ENCODE peak calls at places on chromosome 6, in five cellular contexts. U is body of pancreas, W is tibial nerve, T is K562, O is cardiac muscle cell. Q is an unnamed sample. For H3K9me3, the result is how much of the 10 kb centered on the place peaks cover.

GRCh38 chr6:130129781-130130246 is 92.9 kb downstream of the SAMD3 start:
- DNase-seq in U (no peak), W (no peak), O (no peak), T (no peak), Q (no peak)

GRCh38 chr6:2622683-2623082 is 128.0 kb downstream of the MYLK4 start:
- DNase-seq in T (peak), O (no peak), U (no peak), W (no peak), Q (no peak)

GRCh38 chr6:111823831-111824607 is 49.2 kb downstream of the FYN start:
- DNase-seq in T (no peak), W (peak), U (no peak), O (no peak), Q (no peak)

GRCh38 chr6:127291495-127291894 is 24.8 kb downstream of the RNF146 start:
- DNase-seq in U (no peak), T (no peak), W (no peak), O (no peak), Q (no peak)

GRCh38 chr6:157528931-157529653 is 148.1 kb downstream of the ZDHHC14 start:
- DNase-seq in T (no peak), W (peak), O (no peak), U (no peak), Q (no peak)

GRCh38 chr6:33316603-33317417 is 734 bp downstream of the ZBTB22 start:
- DNase-seq in U (no peak), T (no peak), W (no peak), O (no peak), Q (no peak)

GRCh38 chr6:28907394-28907793 is 16.4 kb downstream of the TRIM27 start:
- DNase-seq in T (no peak), W (no peak), U (no peak), O (no peak), Q (no peak)

GRCh38 chr6:17705428-17705777 is 1.3 kb downstream of the NUP153 start:
- DNase-seq in W (peak), U (peak), O (peak), T (peak), Q (no peak)

GRCh38 chr6:130810307-130811030 is 16.7 kb upstream of the SMLR1 start:
- DNase-seq in O (peak), W (no peak), U (no peak), T (no peak), Q (no peak)

GRCh38 chr6:25617997-25618396 is 34.0 kb upstream of the SCGN start:
- DNase-seq in O (no peak), U (no peak), T (no peak), W (no peak), Q (no peak)

GRCh38 chr6:158496700-158497099 is 63.2 kb upstream of the TMEM181 start:
- DNase-seq in O (no peak), W (no peak), T (no peak), U (peak), Q (no peak)

GRCh38 chr6:38350882-38351281 is 288.8 kb downstream of the BTBD9 start:
- DNase-seq in U (no peak), T (no peak), W (no peak), O (no peak), Q (no peak)

GRCh38 chr6:67394254-67394653 is 1240.8 kb upstream of the ADGRB3 start:
- DNase-seq in T (no peak), W (no peak), O (no peak), U (no peak), Q (no peak)

GRCh38 chr6:131073577-131073976 is 10.5 kb upstream of the EPB41L2 start:
- DNase-seq in W (no peak), O (no peak), T (no peak), U (no peak), Q (no peak)

GRCh38 chr6:111524735-111525134 is 41.7 kb upstream of the REV3L start:
- DNase-seq in W (no peak), T (no peak), O (no peak), U (no peak), Q (no peak)

GRCh38 chr6:34970487-34970886 is 81.4 kb downstream of the ANKS1A start:
- DNase-seq in U (no peak), O (no peak), T (no peak), W (no peak), Q (no peak)

GRCh38 chr6:91185072-91185471 is 598.2 kb upstream of the MAP3K7 start:
- DNase-seq in U (no peak), T (no peak), W (no peak), O (no peak), Q (no peak)

GRCh38 chr6:154243793-154244768 is 112.5 kb downstream of the IPCEF1 start:
- DNase-seq in O (peak), T (no peak), U (no peak), W (no peak), Q (no peak)

GRCh38 chr6:157763129-157763893 is 59.7 kb upstream of the SNX9 start:
- DNase-seq in O (no peak), U (peak), W (no peak), T (peak), Q (no peak)

GRCh38 chr6:36436466-36436865 is 6.2 kb downstream of the PXT1 start:
- DNase-seq in O (no peak), U (no peak), W (no peak), T (no peak), Q (no peak)

GRCh38 chr6:121399971-121400370 is 35.5 kb upstream of the GJA1 start:
- DNase-seq in O (no peak), W (no peak), U (no peak), T (no peak), Q (no peak)

GRCh38 chr6:104750449-104750848 is 109.3 kb downstream of the HACE1 start:
- DNase-seq in W (no peak), O (no peak), T (no peak), U (no peak), Q (no peak)

GRCh38 chr6:23696946-23697345 is 429.1 kb upstream of the NRSN1 start:
- DNase-seq in O (no peak), T (no peak), W (no peak), U (no peak), Q (no peak)

GRCh38 chr6:26033132-26033941 is 53.9 kb upstream of the HFE start:
- DNase-seq in W (peak), U (peak), O (peak), T (peak), Q (peak)

GRCh38 chr6:113137411-113137810 is 719.7 kb upstream of the MARCKS start:
- DNase-seq in U (peak), W (peak), T (no peak), O (no peak), Q (no peak)

GRCh38 chr6:56827908-56828649 is 126.8 kb upstream of the BEND6 start:
- DNase-seq in W (no peak), O (no peak), T (no peak), U (no peak), Q (no peak)

GRCh38 chr6:6927437-6928361 is 180.1 kb upstream of the RREB1 start:
- DNase-seq in O (peak), U (no peak), W (no peak), T (peak), Q (no peak)

GRCh38 chr6:79180082-79180481 is 54.4 kb downstream of the HMGN3 start:
- DNase-seq in O (no peak), T (no peak), W (no peak), U (no peak), Q (no peak)

GRCh38 chr6:145015739-145016558 is 719.4 kb downstream of the EPM2A start:
- DNase-seq in U (peak), W (no peak), T (no peak), O (no peak), Q (no peak)

GRCh38 chr6:20661721-20662120 is 127.5 kb downstream of the CDKAL1 start:
- DNase-seq in U (peak), T (no peak), O (no peak), W (no peak), Q (no peak)

GRCh38 chr6:1396952-1397868 is 7.8 kb downstream of the FOXF2 start:
- DNase-seq in O (peak), T (peak), U (peak), W (peak), Q (peak)

DNA sequence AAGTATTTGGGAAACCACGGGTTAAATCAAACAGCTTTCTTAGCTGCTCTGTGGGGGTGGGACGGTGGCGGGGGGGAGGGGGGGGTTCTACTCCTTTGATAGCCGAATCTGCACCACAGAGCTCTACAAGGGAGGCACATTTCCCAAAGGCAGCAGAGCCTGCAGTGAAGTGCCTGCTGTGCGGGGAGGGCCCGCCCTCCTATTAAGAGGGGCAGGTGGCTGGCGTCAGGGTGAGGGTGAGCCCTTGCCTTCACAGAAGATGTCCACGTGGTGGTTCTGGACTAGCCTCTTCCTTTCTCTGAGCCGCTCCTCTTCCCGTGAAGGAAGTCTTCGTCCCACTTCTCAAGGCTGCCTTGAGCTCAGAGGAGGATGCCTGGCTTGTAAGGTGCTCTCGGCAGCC is 174.9 kb upstream of the THBS2 start:
- DNase-seq in O (no peak), W (no peak), T (no peak), U (no peak), Q (no peak)
- H3K9me3 ChIP-seq in O (under half), W (under half), T (under half), U (under half), Q (under half)

GRCh38 chr6:168542301-168542700 is 101.3 kb downstream of the SMOC2 start:
- DNase-seq in W (no peak), T (no peak), O (no peak), U (no peak), Q (no peak)
- H3K4me3 ChIP-seq in W (no peak), T (no peak), O (no peak), U (no peak), Q (no peak)

DNA sequence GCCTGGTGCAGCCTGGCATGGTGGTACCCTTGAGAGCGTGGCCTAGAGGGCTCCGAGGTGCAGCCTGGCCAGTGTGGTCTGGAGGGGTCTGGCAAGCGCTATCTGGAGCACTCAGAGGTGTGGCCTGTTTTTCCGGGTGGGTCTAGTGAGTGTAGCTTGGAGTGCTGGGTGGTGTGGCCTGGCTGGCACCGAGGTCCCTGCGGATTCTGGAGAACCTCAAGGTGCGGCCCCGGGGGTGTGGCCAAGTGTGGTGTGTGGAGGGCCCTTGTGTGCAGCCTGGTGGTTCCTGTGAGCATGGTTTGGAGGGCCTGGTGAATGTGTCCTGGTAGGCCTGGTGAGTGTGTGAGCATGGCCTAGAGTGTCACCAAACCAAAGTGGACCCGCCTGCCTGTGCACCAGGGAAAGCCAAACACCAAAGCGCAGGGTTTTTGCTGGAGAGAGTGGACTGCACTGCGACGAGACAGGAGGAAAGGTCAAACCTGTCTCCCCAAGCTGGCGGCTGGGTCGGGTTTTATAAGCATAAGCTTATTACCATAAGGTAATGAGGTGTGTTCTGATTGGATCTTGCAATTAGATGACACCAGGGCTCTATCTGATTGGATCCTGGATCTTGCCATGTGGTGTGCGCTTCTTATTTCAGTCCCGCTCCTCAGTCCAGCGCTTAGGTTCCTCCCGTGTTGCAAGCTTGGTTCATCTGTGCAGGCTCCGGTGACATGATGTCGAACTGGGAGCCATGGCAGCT is 35.7 kb downstream of the IGF2R start:
- DNase-seq in U (no peak), W (no peak), O (no peak), T (no peak), Q (no peak)
- H3K9me3 ChIP-seq in U (under half), W (under half), O (under half), T (under half), Q (under half)

GRCh38 chr6:167227984-167228383 is 63.1 kb upstream of the UNC93A start:
- DNase-seq in U (no peak), T (no peak), W (no peak), O (no peak), Q (no peak)
- H3K4me3 ChIP-seq in U (no peak), T (no peak), W (no peak), O (no peak), Q (no peak)

GRCh38 chr6:9439931-9440330 is 974.9 kb downstream of the TFAP2A start:
- DNase-seq in T (no peak), U (no peak), O (no peak), W (no peak), Q (no peak)
- H3K9me3 ChIP-seq in T (under half), U (under half), O (under half), W (under half), Q (under half)

GRCh38 chr6:106973018-106973840 is 1.3 kb downstream of the CD24 start:
- DNase-seq in O (peak), T (no peak), U (peak), W (no peak), Q (no peak)
- H3K4me3 ChIP-seq in O (peak), T (no peak), U (peak), W (no peak), Q (no peak)

Q was measured in CD8-positive, alpha-beta memory T cell.